ENCODE peak calls at places on chromosome 22, in nine cellular contexts. L, X, Y, E, C, A, J, F and B are unnamed samples. For H3K36me3, the result is how much of the 10 kb centered on the place peaks cover.

GRCh38 chr22:37496651-37497599 is 10.7 kb upstream of the MFNG start:
- DNase-seq in L (peak), X (no peak), E (peak), F (no peak), Y (no peak), C (peak), J (no peak), A (peak), B (peak)

GRCh38 chr22:30867746-30868662 is 100.6 kb downstream of the MORC2 start:
- DNase-seq in X (no peak), J (no peak), C (no peak), A (no peak), F (no peak), E (no peak), Y (no peak), L (peak), B (peak)

GRCh38 chr22:24009227-24010017 is 1.7 kb upstream of the CABIN1 start:
- DNase-seq in L (no peak), A (no peak), F (no peak), E (no peak), J (no peak), C (no peak), Y (no peak), X (no peak), B (no peak)

GRCh38 chr22:45671783-45672563 is at the start of gene ATXN10:
- DNase-seq in Y (peak), J (peak), E (peak), C (peak), F (peak), L (peak), A (peak), X (peak), B (peak)

GRCh38 chr22:26360169-26360885 is 68.7 kb upstream of the ASPHD2 start:
- DNase-seq in A (peak), Y (peak), X (peak), E (peak), L (peak), J (peak), C (peak), F (peak), B (peak)

GRCh38 chr22:38754247-38755154 is 1.3 kb downstream of the SUN2 start:
- DNase-seq in E (peak), C (peak), X (peak), A (peak), L (no peak), Y (peak), F (peak), J (peak), B (peak)

GRCh38 chr22:50687829-50688228 is 15.2 kb downstream of the SHANK3 start:
- DNase-seq in X (peak), L (no peak), F (no peak), J (no peak), C (no peak), A (no peak), Y (no peak), E (no peak), B (no peak)

GRCh38 chr22:27670701-27671412 is 130.7 kb downstream of the MN1 start:
- DNase-seq in A (peak), L (no peak), J (peak), C (no peak), Y (peak), F (peak), E (peak), X (peak), B (peak)

GRCh38 chr22:26188341-26188740 is 19.1 kb downstream of the SEZ6L start:
- DNase-seq in Y (no peak), C (no peak), A (no peak), X (no peak), J (no peak), L (no peak), E (no peak), F (no peak), B (no peak)

GRCh38 chr22:38353701-38354100 is 36.5 kb upstream of the CSNK1E start:
- DNase-seq in F (no peak), A (no peak), Y (no peak), X (no peak), C (no peak), L (no peak), E (no peak), J (no peak), B (peak)

GRCh38 chr22:45583504-45583903 is 80.8 kb downstream of the FBLN1 start:
- DNase-seq in E (no peak), X (no peak), Y (no peak), J (no peak), A (no peak), C (no peak), L (no peak), F (no peak), B (no peak)

GRCh38 chr22:39351689-39352214 is 2.0 kb downstream of the SYNGR1 start:
- DNase-seq in Y (no peak), C (no peak), J (no peak), F (no peak), A (no peak), L (no peak), X (no peak), E (no peak), B (peak)

GRCh38 chr22:49373289-49373666 is 454.4 kb downstream of the BRD1 start:
- DNase-seq in Y (no peak), F (no peak), J (no peak), X (no peak), E (no peak), C (no peak), L (no peak), A (no peak), B (no peak)

GRCh38 chr22:44181033-44181911 is 547 bp downstream of the PARVG start:
- DNase-seq in Y (no peak), F (peak), A (no peak), X (peak), C (no peak), E (peak), L (no peak), J (no peak), B (no peak)

GRCh38 chr22:49295851-49296560 is 531.7 kb downstream of the BRD1 start:
- DNase-seq in E (no peak), A (no peak), C (no peak), F (peak), Y (peak), X (peak), J (no peak), L (no peak), B (peak)

GRCh38 chr22:39007177-39007576 is 6.9 kb upstream of the APOBEC3C start:
- DNase-seq in X (no peak), J (no peak), A (no peak), C (no peak), E (no peak), L (no peak), Y (no peak), F (no peak), B (no peak)

GRCh38 chr22:27757928-27758525 is 43.5 kb downstream of the MN1 start:
- DNase-seq in X (no peak), C (no peak), E (no peak), L (no peak), Y (no peak), A (no peak), F (no peak), J (no peak), B (no peak)

GRCh38 chr22:44616882-44617655 is 84.9 kb upstream of the PRR5 start:
- DNase-seq in E (no peak), L (peak), F (peak), X (no peak), Y (no peak), A (no peak), J (peak), C (no peak), B (peak)

GRCh38 chr22:43501951-43502874 is 90.4 kb downstream of the MPPED1 start:
- DNase-seq in L (no peak), E (no peak), F (no peak), C (no peak), X (no peak), Y (no peak), J (no peak), A (no peak), B (no peak)

GRCh38 chr22:24101966-24102365 is 79.3 kb upstream of the SUSD2 start:
- DNase-seq in Y (no peak), L (no peak), E (no peak), F (peak), C (no peak), X (no peak), A (no peak), J (peak), B (no peak)

DNA sequence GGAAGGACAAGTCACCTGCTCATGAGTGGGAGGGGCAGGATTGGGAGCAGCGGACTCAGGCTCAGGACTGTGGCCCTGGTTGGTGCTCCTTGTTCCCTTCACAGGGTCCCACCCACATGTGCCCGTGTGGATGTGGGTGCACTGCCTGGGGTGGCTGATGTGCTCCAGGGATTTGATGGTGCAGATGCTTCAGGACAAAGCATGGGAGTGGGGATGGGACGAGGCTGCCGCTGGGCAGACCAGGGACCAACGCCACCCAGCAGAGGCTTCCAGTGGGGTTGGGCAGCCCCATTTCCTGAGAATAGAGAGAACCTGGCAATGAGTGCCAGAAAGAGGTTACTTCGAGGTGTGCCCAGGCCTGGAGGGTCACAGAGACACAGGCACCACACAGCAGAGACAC is 65.5 kb upstream of the IGLL5 start:
- DNase-seq in L (no peak), E (no peak), F (no peak), Y (no peak), C (no peak), X (no peak), A (no peak), J (no peak), B (no peak)
- H3K4me3 ChIP-seq in L (no peak), E (no peak), F (no peak), Y (no peak), C (no peak), X (no peak), A (no peak), J (no peak), B (no peak)

DNA sequence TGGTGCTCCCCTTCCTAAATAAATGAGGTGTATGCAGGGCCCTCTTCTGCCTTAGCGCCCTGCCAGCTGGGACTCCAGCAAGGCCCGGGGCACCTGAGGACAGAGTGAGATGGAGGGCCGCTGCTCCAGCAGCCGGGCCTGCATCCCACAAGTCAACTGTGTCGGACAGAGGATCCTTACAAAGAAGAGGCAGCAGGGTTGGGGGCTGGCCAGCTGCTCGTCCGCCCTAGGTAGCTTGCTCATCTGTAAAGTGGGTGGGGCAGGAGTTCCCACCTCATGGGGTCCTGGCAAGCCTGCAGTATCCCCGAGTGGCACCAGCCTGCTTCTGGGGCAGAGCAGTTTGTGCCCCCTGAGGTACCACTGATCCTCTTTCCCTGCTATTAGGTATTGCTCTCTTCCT is 7.6 kb downstream of the TMEM121B start:
- DNase-seq in A (no peak), F (no peak), J (no peak), X (no peak), C (no peak), Y (no peak), L (no peak), E (no peak), B (no peak)
- H3K36me3 ChIP-seq in A (under half), F (under half), J (under half), X (under half), C (under half), Y (under half), L (under half), E (under half), B (under half)

GRCh38 chr22:41782316-41782715 is 18.2 kb upstream of the CCDC134 start:
- DNase-seq in F (no peak), J (no peak), A (no peak), C (no peak), E (no peak), L (no peak), X (no peak), Y (no peak), B (no peak)

GRCh38 chr22:41779889-41780505 is 20.5 kb upstream of the CCDC134 start:
- DNase-seq in A (no peak), F (no peak), C (no peak), E (no peak), J (no peak), X (no peak), Y (no peak), L (no peak), B (no peak)

GRCh38 chr22:41782751-41783150 is 17.7 kb upstream of the CCDC134 start:
- DNase-seq in C (no peak), A (no peak), Y (no peak), F (no peak), X (no peak), E (no peak), J (no peak), L (no peak), B (no peak)

GRCh38 chr22:41781508-41781906 is 19.0 kb upstream of the CCDC134 start:
- DNase-seq in L (no peak), J (no peak), X (no peak), Y (no peak), A (no peak), E (no peak), F (no peak), C (no peak), B (no peak)

GRCh38 chr22:41780714-41781507 is 19.6 kb upstream of the CCDC134 start:
- DNase-seq in J (peak), C (peak), X (peak), L (no peak), Y (no peak), F (peak), A (no peak), E (no peak), B (peak)
- H3K4me3 ChIP-seq in J (peak), C (no peak), X (peak), L (no peak), Y (no peak), F (no peak), A (no peak), E (no peak), B (no peak)

GRCh38 chr22:41180926-41181325 is 24.2 kb upstream of the L3MBTL2 start:
- DNase-seq in Y (no peak), C (no peak), E (no peak), X (no peak), J (no peak), F (no peak), L (no peak), A (no peak), B (no peak)

GRCh38 chr22:41175546-41175945 is 29.6 kb upstream of the L3MBTL2 start:
- DNase-seq in A (no peak), E (no peak), J (no peak), L (peak), Y (no peak), X (no peak), C (no peak), F (no peak), B (no peak)

GRCh38 chr22:41178425-41178975 is 26.6 kb upstream of the L3MBTL2 start:
- DNase-seq in Y (no peak), F (peak), J (peak), L (no peak), X (no peak), C (no peak), E (no peak), A (no peak), B (no peak)

GRCh38 chr22:41177040-41177625 is 28.0 kb upstream of the L3MBTL2 start:
- DNase-seq in Y (no peak), F (no peak), J (no peak), A (no peak), E (no peak), C (no peak), L (no peak), X (no peak), B (no peak)

GRCh38 chr22:41177626-41178424 is 27.3 kb upstream of the L3MBTL2 start:
- DNase-seq in F (no peak), J (no peak), Y (no peak), C (no peak), L (no peak), E (no peak), X (no peak), A (no peak), B (no peak)
- H3K36me3 ChIP-seq in F (half or more), J (half or more), Y (half or more), C (under half), L (under half), E (under half), X (half or more), A (under half), B (half or more)

DNA sequence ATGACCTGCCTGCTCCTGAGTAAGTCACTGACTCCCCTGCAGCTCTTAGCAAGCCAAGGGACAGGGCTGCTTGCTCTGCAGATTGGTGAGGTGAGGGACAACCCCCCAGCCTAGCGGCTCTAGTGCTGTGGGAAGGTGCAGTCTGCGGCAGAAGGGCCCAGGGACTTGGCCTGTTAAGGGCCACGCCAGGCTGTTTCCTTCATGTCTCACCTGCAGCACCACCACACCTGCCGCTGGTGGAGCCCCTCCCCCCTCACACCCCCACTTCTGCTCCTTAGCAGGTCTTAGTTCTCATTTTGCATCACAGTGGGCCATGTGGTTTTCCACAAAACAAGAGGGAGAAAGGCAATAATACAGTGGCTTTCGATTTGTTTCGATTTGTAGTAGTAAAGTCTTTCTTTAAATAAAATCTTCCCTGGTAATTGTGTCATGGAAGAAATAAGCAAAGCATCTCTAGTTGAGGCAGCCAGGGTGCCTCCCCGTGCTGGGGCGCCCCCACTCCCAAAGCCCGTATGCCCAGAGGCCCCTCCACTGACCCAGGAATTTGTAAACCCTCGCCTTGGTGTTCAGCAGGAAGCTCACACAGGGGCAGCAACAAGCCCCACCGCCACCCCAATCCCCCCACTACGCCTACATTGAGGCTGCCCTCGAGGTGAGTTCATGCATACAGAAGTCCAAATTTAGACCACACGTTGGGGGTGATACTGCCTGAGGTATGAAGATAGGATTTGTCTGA is 86.5 kb upstream of the CLDN5 start:
- DNase-seq in C (no peak), X (no peak), A (no peak), L (no peak), J (no peak), Y (no peak), F (no peak), E (no peak), B (peak)
- H3K4me3 ChIP-seq in C (no peak), X (no peak), A (no peak), L (no peak), J (no peak), Y (no peak), F (no peak), E (no peak), B (no peak)

DNA sequence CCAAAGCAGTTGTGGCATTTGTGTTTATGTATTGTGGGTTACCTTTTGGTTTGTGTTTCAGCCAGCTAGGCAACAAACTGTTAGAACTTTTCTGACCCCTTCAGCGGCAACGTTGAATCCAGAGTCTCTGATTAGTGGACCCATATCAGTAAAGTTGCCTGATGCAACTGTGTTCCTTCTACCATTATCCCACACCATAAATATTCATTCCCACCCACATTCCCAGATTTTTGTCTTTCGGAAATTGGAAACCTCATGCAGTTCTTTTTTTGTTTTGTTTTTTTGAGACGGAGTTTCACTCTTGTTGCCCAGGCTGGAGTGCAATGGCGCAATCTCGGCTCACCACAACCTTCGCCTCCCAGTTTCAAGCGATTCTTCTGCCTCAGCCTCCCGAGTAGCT is 30.7 kb upstream of the RBX1 start:
- DNase-seq in A (no peak), C (no peak), F (no peak), J (no peak), E (no peak), Y (no peak), X (no peak), L (no peak), B (no peak)
- H3K36me3 ChIP-seq in A (under half), C (under half), F (half or more), J (half or more), E (under half), Y (under half), X (half or more), L (under half), B (half or more)

DNA sequence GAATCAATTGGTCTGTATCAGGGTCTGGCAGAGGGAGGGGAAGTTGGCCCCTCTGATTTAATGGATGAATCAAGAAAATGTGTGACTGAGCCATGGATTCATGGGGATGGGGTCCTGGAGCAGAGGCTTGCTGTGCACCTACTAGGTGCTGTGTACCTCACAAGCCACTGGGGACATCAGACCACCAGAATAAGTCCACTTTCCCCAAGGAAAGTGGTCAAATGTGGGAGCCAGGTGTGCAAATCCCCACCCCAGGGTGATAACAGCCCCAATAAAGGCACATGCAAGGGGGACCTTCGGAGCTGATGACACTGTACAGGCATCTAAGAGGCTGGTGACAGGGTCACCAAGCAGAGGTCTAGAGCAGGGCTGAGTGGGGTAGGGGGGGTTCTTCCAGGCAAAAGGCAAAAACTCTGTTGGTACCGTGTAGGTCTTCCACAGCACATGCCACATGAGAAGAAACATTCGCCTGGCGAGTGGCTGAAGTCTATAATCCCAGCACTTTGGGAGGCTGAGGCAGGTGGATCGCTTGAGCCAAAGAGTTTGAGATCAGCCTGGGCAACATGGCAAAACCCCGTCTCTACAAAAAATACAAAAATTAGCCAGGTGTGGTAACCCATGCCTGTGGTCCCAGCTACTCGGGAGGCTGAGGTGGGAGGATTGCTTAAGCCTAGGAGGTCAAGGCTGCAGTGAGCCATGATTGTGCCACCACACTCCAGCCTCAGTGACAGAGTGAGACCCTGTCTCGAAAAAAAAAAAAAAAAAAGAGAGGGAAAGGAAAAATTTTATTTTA is 28.8 kb downstream of the TXN2 start:
- DNase-seq in A (no peak), J (no peak), L (no peak), E (no peak), X (no peak), Y (no peak), F (no peak), C (no peak), B (no peak)
- H3K4me3 ChIP-seq in A (no peak), J (no peak), L (no peak), E (no peak), X (no peak), Y (no peak), F (no peak), C (no peak), B (no peak)

GRCh38 chr22:46825145-46825544 is 62.7 kb downstream of the TBC1D22A start:
- DNase-seq in L (peak), C (no peak), Y (no peak), F (no peak), E (no peak), J (no peak), A (no peak), X (no peak), B (peak)
- H3K36me3 ChIP-seq in L (under half), C (under half), Y (under half), F (under half), E (under half), J (under half), A (under half), X (under half), B (under half)

GRCh38 chr22:42271191-42271813 is 849 bp upstream of the TCF20 start:
- DNase-seq in A (no peak), F (no peak), Y (no peak), J (no peak), L (no peak), X (no peak), E (no peak), C (no peak), B (no peak)
- H3K4me3 ChIP-seq in A (no peak), F (peak), Y (no peak), J (peak), L (no peak), X (peak), E (peak), C (no peak), B (no peak)